ENCODE peak calls at places on chromosomes 3 and 15, in six cellular contexts. O, L, Q, E, T and I are unnamed samples.

GRCh38 chr3:123082370-123083065 is 15.7 kb downstream of the PDIA5 start:
- DNase-seq in O (no peak), L (peak; percentile 52), Q (no peak), E (no peak), T (no peak), I (no peak)

GRCh38 chr3:46847744-46848143 is 15.5 kb downstream of the MYL3 start:
- DNase-seq in O (no peak), L (no peak), Q (peak; percentile 42), E (no peak), T (no peak), I (no peak)

GRCh38 chr15:31130576-31131237 is 29.2 kb upstream of the TRPM1 start:
- DNase-seq in O (no peak), L (no peak), Q (no peak), E (no peak), T (no peak), I (no peak)

GRCh38 chr3:10279384-10280176 is 13.2 kb downstream of the GHRL start:
- DNase-seq in O (no peak), L (no peak), Q (no peak), E (no peak), T (no peak), I (no peak)

GRCh38 chr3:14590594-14590993 is 50.5 kb upstream of the GRIP2 start:
- DNase-seq in O (no peak), L (no peak), Q (no peak), E (no peak), T (no peak), I (no peak)

GRCh38 chr3:177357352-177358084 is 160.2 kb upstream of the TBL1XR1 start:
- DNase-seq in O (no peak), L (peak; percentile 76), Q (no peak), E (no peak), T (no peak), I (no peak)

GRCh38 chr3:45640724-45641361 is 46.3 kb downstream of the LIMD1 start:
- DNase-seq in O (no peak), L (no peak), Q (no peak), E (no peak), T (no peak), I (no peak)

GRCh38 chr3:174398761-174399160 is 460.4 kb upstream of the NAALADL2 start:
- DNase-seq in O (no peak), L (no peak), Q (no peak), E (no peak), T (no peak), I (no peak)

GRCh38 chr3:130470132-130470531 is 46.8 kb upstream of the COL6A6 start:
- DNase-seq in O (peak; percentile 50), L (no peak), Q (no peak), E (no peak), T (no peak), I (no peak)

GRCh38 chr3:194494951-194495374 is 8.2 kb upstream of the ATP13A3 start:
- DNase-seq in O (no peak), L (no peak), Q (no peak), E (no peak), T (no peak), I (no peak)

GRCh38 chr15:97915261-97915660 is 45.2 kb upstream of the ARRDC4 start:
- DNase-seq in O (no peak), L (no peak), Q (no peak), E (no peak), T (no peak), I (no peak)

GRCh38 chr3:136042608-136043221 is 77.2 kb downstream of the PPP2R3A start:
- DNase-seq in O (no peak), L (peak; percentile 52), Q (no peak), E (no peak), T (peak; percentile 79), I (peak; percentile 15)

GRCh38 chr3:183122257-183122932 is 23.1 kb upstream of the MCCC1 start:
- DNase-seq in O (no peak), L (peak; percentile 55), Q (no peak), E (no peak), T (peak; percentile 61), I (no peak)

GRCh38 chr15:82870727-82871576 is 61.5 kb downstream of the WHAMM start:
- DNase-seq in O (no peak), L (no peak), Q (no peak), E (no peak), T (peak; percentile 8), I (no peak)